ENCODE peak calls at places on chromosomes 1 and 21, in eight cellular contexts. Q, R, L, C, E, V, G and H are unnamed samples.
A peak's percentile ranks its signal among the peaks of the same experiment; 100 is the strongest.

GRCh38 chr1:75768021-75768420 is 18.0 kb upstream of the RABGGTB start:
- DNase-seq in Q (no peak), R (peak; percentile 46), L (no peak), C (no peak), E (no peak), V (no peak), G (no peak), H (no peak)

GRCh38 chr21:17613242-17613676 is 558 bp upstream of the BTG3 start:
- DNase-seq in Q (peak; percentile 88), R (no peak), L (peak; percentile 49), C (no peak), E (peak; percentile 21), V (peak; percentile 34), G (no peak), H (peak; percentile 69)

GRCh38 chr1:86018311-86018923 is 138.2 kb downstream of the COL24A1 start:
- DNase-seq in Q (no peak), R (peak; percentile 68), L (no peak), C (peak; percentile 10), E (peak; percentile 6), V (no peak), G (peak; percentile 54), H (no peak)

GRCh38 chr1:14976260-14976659 is 177.3 kb upstream of the TMEM51 start:
- DNase-seq in Q (no peak), R (no peak), L (no peak), C (no peak), E (no peak), V (no peak), G (no peak), H (no peak)

GRCh38 chr1:42046772-42047552 is 106.2 kb upstream of the GUCA2B start:
- DNase-seq in Q (no peak), R (no peak), L (no peak), C (no peak), E (no peak), V (no peak), G (no peak), H (no peak)

GRCh38 chr21:21907271-21907670 is 909.1 kb downstream of the NCAM2 start:
- DNase-seq in Q (no peak), R (no peak), L (no peak), C (no peak), E (no peak), V (no peak), G (no peak), H (no peak)

GRCh38 chr1:61301824-61302652 is 219.7 kb downstream of the NFIA start:
- DNase-seq in Q (no peak), R (no peak), L (peak; percentile 70), C (no peak), E (no peak), V (no peak), G (no peak), H (no peak)

GRCh38 chr1:236795035-236795756 is at the start of gene MTR:
- DNase-seq in Q (peak; percentile 99), R (peak; percentile 98), L (peak; percentile 98), C (peak; percentile 97), E (peak; percentile 99), V (peak; percentile 98), G (peak; percentile 90), H (peak; percentile 95)

GRCh38 chr1:87867631-87868030 is 539.0 kb downstream of the LMO4 start:
- DNase-seq in Q (no peak), R (no peak), L (no peak), C (no peak), E (no peak), V (no peak), G (no peak), H (no peak)

GRCh38 chr1:12104417-12104816 is 41.3 kb downstream of the TNFRSF8 start:
- DNase-seq in Q (no peak), R (no peak), L (no peak), C (no peak), E (no peak), V (no peak), G (no peak), H (no peak)

GRCh38 chr1:52848423-52848822 is 5.9 kb downstream of the ZYG11A start:
- DNase-seq in Q (no peak), R (no peak), L (no peak), C (no peak), E (no peak), V (no peak), G (no peak), H (no peak)

GRCh38 chr21:41987310-41987709 is 22.9 kb downstream of the ZBTB21 start:
- DNase-seq in Q (no peak), R (no peak), L (no peak), C (no peak), E (no peak), V (no peak), G (no peak), H (no peak)

GRCh38 chr1:70910013-70910412 is 137.6 kb downstream of the PTGER3 start:
- DNase-seq in Q (no peak), R (no peak), L (no peak), C (no peak), E (no peak), V (no peak), G (no peak), H (no peak)

GRCh38 chr1:89844236-89844807 is 23.5 kb downstream of the LRRC8D start:
- DNase-seq in Q (no peak), R (no peak), L (no peak), C (no peak), E (no peak), V (no peak), G (no peak), H (no peak)

GRCh38 chr1:44651069-44651468 is 23.2 kb downstream of the TMEM53 start:
- DNase-seq in Q (no peak), R (no peak), L (no peak), C (no peak), E (no peak), V (no peak), G (no peak), H (no peak)

GRCh38 chr1:44653107-44653964 is 20.9 kb downstream of the TMEM53 start:
- DNase-seq in Q (no peak), R (no peak), L (no peak), C (no peak), E (no peak), V (no peak), G (no peak), H (no peak)

GRCh38 chr1:44654621-44655187 is 19.6 kb downstream of the TMEM53 start:
- DNase-seq in Q (no peak), R (no peak), L (no peak), C (no peak), E (no peak), V (no peak), G (no peak), H (peak; percentile 75)

GRCh38 chr1:44650159-44650831 is 24.0 kb downstream of the TMEM53 start:
- DNase-seq in Q (no peak), R (peak; percentile 47), L (no peak), C (no peak), E (peak; percentile 55), V (no peak), G (no peak), H (no peak)

DNA sequence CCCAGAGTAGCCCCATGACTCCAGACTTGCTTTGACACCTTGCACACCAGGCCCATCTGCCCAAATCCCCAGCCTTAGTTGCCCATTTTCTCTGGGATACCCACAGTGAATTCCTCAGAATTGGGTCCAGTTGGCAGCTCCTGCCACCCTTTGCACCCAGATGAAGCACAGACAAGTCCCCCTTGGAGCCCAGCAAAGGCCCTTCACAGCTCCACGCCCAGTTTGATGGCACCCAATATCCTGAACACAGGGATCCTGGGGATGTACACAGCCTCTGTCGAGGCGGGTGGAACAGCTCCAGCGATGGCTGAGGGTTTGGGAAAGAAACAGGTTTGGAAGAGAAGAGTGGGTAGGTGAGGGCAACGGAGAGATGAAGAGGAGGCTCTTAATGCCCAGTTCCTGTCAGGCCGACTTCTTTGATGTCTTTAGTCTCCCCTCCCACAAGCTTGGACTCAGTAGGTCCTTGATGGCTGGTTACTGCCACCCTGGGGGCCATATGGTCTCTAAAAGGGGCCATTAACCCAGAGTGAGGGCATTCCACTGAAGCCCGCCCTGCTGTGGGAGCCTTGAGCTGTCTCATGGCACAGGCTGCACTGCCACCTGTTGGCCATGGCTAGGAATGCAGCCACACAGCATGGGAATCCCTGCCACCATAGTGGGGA is 21.7 kb downstream of the TMEM53 start:
- DNase-seq in Q (peak; percentile 87), R (peak; percentile 86), L (peak; percentile 83), C (peak; percentile 34), E (peak; percentile 63), V (peak; percentile 83), G (peak; percentile 71), H (peak; percentile 80)
- TF ChIP-seq POLR2AphosphoS5 in Q (no peak), R (no peak), L (no peak), C (no peak), E (peak; percentile 19), V (no peak), G (no peak), H (no peak)

DNA sequence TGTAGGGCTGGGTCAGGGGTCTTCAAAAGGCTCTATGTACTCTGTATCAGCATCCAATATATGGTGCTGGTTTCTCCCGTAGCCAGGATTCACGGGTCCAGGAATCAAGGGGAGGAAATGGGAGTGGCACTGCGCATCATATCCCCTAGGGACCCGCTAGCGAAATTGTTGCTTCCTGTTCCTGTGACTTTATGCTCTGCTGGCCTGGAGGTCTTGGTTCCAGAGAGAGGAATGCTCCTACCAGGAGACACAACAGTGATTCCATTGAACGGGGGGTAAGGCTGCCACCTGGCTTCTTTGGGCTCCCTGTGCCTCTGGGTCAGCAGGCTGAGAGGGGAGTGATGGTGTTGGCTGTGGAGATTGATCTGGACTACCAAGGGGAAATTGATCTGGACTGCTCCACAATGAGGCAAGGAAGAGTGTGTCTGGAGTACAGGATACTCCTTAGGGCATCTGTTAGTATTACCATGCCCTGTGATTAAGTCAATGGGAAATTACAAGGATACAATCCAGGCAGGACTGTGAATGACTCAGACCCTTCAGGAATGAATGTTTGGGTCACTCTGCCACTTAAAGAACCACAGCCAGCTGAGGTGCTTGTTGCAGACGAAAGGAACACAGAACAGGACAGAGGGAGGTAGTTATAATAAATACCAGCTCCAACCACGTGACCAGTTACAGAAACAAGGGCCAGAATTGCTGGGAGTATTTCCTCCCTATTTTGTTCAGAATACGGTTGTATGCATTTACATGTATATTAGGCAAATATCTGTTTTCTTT is 10.2 kb downstream of the SPSB1 start:
- DNase-seq in Q (no peak), R (no peak), L (no peak), C (no peak), E (peak; percentile 61), V (no peak), G (no peak), H (peak; percentile 85)
- TF ChIP-seq POLR2AphosphoS5 in Q (no peak), R (no peak), L (peak; percentile 11), C (no peak), E (peak; percentile 78), V (peak; percentile 72), G (no peak), H (no peak)

DNA sequence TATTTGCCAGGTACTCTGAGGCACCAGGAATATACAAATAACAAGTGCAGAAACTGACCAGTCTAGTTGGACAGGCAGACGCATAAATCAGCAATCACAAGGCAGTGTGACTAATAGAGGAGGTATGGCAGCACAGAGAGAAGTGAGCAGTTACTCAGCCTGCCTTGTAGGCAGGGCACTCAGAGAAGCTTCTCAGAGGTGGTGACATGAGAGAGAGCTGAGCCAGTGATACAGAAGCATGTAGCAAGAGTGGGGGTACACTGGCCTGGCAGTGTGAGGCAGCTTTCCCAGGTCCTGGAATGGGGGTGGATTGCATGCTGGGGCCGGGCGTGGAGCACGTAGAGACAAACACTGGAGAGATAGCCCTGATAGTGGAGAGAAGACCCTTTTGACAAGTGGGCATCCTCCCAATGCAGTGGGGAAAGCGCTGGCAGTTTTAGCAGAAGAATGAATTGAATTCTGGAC is 7.8 kb downstream of the PHLDA3 start:
- DNase-seq in Q (peak; percentile 91), R (no peak), L (peak; percentile 61), C (no peak), E (peak; percentile 91), V (peak; percentile 47), G (peak; percentile 92), H (no peak)
- TF ChIP-seq POLR2AphosphoS5 in Q (peak; percentile 91), R (no peak), L (peak; percentile 33), C (no peak), E (peak; percentile 99), V (peak; percentile 84), G (no peak), H (peak; percentile 83)

GRCh38 chr1:39646232-39647081 is 7.0 kb upstream of the HEYL start:
- DNase-seq in Q (peak; percentile 92), R (peak; percentile 80), L (no peak), C (no peak), E (no peak), V (peak; percentile 36), G (no peak), H (peak; percentile 60)
- TF ChIP-seq POLR2AphosphoS5 in Q (peak; percentile 71), R (no peak), L (peak; percentile 55), C (no peak), E (no peak), V (peak; percentile 89), G (no peak), H (peak; percentile 83)